ENCODE peak calls at places on chromosomes 11 and 22, in six cellular contexts. A is H9, O is IMR-90, P is H1, L is mesenchymal stem cell, M is trophoblast cell. D is an unnamed sample.

GRCh38 chr11:70736461-70736860 is 338.1 kb downstream of the CTTN start:
- DNase-seq in L (no peak), M (no peak), P (no peak), A (no peak), O (no peak), D (no peak)

GRCh38 chr22:27231266-27231665 is 570.3 kb downstream of the MN1 start:
- DNase-seq in M (no peak), O (no peak), A (no peak), P (no peak), L (no peak), D (no peak)

GRCh38 chr11:8610532-8611116 is 16.6 kb upstream of the STK33 start:
- DNase-seq in L (no peak), O (no peak), M (no peak), A (peak), P (no peak), D (no peak)

GRCh38 chr11:10920205-10920604 is 62.4 kb upstream of the ZBED5 start:
- DNase-seq in O (peak), A (no peak), M (no peak), P (no peak), L (peak), D (no peak)

GRCh38 chr11:65446446-65447277 is 24.1 kb downstream of the NEAT1 start:
- DNase-seq in P (no peak), M (no peak), A (no peak), O (peak), L (no peak), D (no peak)

GRCh38 chr11:10633261-10633660 is 60.3 kb downstream of the IRAG1 start:
- DNase-seq in A (peak), M (peak), L (no peak), O (no peak), P (no peak), D (no peak)

GRCh38 chr11:128302425-128303186 is 284.8 kb downstream of the ETS1 start:
- DNase-seq in P (no peak), A (no peak), O (no peak), L (no peak), M (peak), D (no peak)

GRCh38 chr11:97909544-97910394 is 1111.0 kb upstream of the CNTN5 start:
- DNase-seq in L (peak), A (no peak), O (peak), P (no peak), M (no peak), D (no peak)

GRCh38 chr11:66934971-66935779 is 23.0 kb downstream of the PC start:
- DNase-seq in L (peak), P (no peak), A (no peak), M (peak), O (peak), D (no peak)

GRCh38 chr22:23203452-23204124 is 23.3 kb downstream of the BCR start:
- DNase-seq in A (no peak), O (no peak), L (no peak), M (no peak), P (no peak), D (no peak)

GRCh38 chr11:58579192-58580129 is 598 bp downstream of the ZFP91 start:
- DNase-seq in L (peak), A (peak), O (peak), P (peak), M (peak), D (peak)

GRCh38 chr11:73239571-73240189 is 21.6 kb downstream of the P2RY2 start:
- DNase-seq in O (no peak), P (no peak), L (no peak), M (no peak), A (peak), D (no peak)

GRCh38 chr11:73129198-73129597 is 12.9 kb downstream of the FCHSD2 start:
- DNase-seq in O (no peak), M (no peak), P (no peak), L (no peak), A (no peak), D (no peak)

GRCh38 chr11:9756461-9756860 is 92.6 kb downstream of the SWAP70 start:
- DNase-seq in A (no peak), M (peak), P (no peak), O (no peak), L (no peak), D (no peak)

GRCh38 chr11:114132944-114133394 is 73.5 kb downstream of the ZBTB16 start:
- DNase-seq in M (no peak), A (no peak), O (no peak), L (no peak), P (no peak), D (no peak)

GRCh38 chr11:134052988-134053945 is 15.6 kb upstream of the JAM3 start:
- DNase-seq in O (no peak), M (no peak), P (no peak), L (no peak), A (no peak), D (no peak)

GRCh38 chr11:44793350-44794090 is 66.8 kb downstream of the TSPAN18 start:
- DNase-seq in A (no peak), O (peak), P (no peak), L (peak), M (no peak), D (no peak)

GRCh38 chr11:68454767-68455166 is 5.8 kb upstream of the PPP6R3 start:
- DNase-seq in L (no peak), P (no peak), A (peak), O (no peak), M (no peak), D (no peak)

GRCh38 chr11:78000193-78000592 is 5.7 kb upstream of the INTS4 start:
- DNase-seq in A (peak), P (no peak), M (peak), O (peak), L (peak), D (no peak)

GRCh38 chr11:130546438-130546837 is 98.0 kb downstream of the ADAMTS15 start:
- DNase-seq in M (no peak), P (no peak), O (no peak), A (no peak), L (no peak), D (no peak)

GRCh38 chr22:49958961-49959781 is 1.4 kb upstream of the PIM3 start:
- DNase-seq in M (no peak), L (no peak), P (no peak), O (no peak), A (no peak), D (no peak)

GRCh38 chr22:45082795-45083194 is 73.0 kb upstream of the PHF21B start:
- DNase-seq in M (peak), L (no peak), O (no peak), A (peak), P (no peak), D (no peak)

GRCh38 chr11:57568330-57568766 is 876 bp upstream of the UBE2L6 start:
- DNase-seq in P (peak), A (peak), M (peak), L (peak), O (peak), D (peak)

GRCh38 chr11:105852427-105852826 is 169.6 kb downstream of the MSANTD4 start:
- DNase-seq in A (no peak), O (no peak), L (no peak), P (no peak), M (no peak), D (no peak)

GRCh38 chr11:113167599-113167998 is 146.8 kb upstream of the TTC12 start:
- DNase-seq in O (no peak), M (no peak), A (no peak), P (no peak), L (no peak), D (no peak)

GRCh38 chr11:12293486-12293885 is 83.9 kb upstream of the PARVA start:
- DNase-seq in P (no peak), O (no peak), A (no peak), M (no peak), L (no peak), D (no peak)
- H3K23ac ChIP-seq in P (no peak), O (no peak), A (no peak), M (no peak), L (no peak), D (no peak)

GRCh38 chr11:19697721-19698121 is 14.9 kb upstream of the NAV2 start:
- DNase-seq in O (no peak), M (no peak), P (no peak), A (no peak), L (no peak), D (no peak)

GRCh38 chr11:19696073-19696472 is 16.6 kb upstream of the NAV2 start:
- DNase-seq in M (no peak), P (no peak), O (no peak), A (no peak), L (no peak), D (no peak)

GRCh38 chr11:19701421-19701820 is 11.2 kb upstream of the NAV2 start:
- DNase-seq in L (no peak), O (no peak), A (no peak), P (no peak), M (no peak), D (no peak)

GRCh38 chr11:19696904-19697303 is 15.7 kb upstream of the NAV2 start:
- DNase-seq in M (no peak), A (no peak), L (no peak), P (no peak), O (no peak), D (no peak)

DNA sequence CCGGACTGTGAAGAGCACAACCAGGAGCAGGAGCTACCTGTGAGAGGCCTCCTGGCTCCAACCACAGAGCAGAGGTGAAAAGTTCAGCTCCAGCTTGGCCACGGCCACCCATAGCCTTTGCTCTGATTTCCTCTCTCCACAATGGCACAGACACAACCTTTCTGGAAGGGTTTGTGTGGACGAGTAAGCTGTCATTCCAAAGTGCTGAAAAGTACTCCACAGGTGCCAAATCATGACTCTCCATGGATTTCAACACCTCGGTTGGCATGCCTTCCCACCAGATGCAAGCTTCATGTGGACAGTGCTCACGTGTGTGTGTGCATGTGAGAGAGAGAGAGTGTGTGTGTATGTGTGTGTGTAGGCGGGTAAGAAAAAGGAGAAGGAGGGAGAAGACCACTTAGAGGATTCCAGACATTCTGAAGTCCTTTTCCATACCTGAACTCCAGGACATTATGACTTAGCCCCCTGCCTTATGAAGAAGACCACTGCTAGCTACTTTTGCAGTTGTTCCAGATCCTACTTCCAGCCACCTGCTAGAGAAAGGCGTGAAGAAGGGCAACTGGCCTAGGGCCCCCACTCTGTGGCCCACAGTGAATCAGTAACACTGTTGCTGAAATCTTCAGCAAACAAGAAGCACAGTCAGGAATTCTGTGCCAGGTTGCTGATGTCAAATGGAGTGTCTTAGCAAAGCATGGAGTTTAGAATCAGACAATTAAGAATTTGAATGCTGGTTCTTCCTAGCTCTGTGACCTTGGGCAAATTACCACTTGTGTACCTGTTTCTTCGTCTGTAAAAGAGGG is 13.9 kb upstream of the NAV2 start:
- DNase-seq in O (peak), L (no peak), A (no peak), M (no peak), P (no peak), D (no peak)
- H3K14ac ChIP-seq in O (no peak), L (no peak), A (no peak), M (no peak), P (no peak), D (no peak)

GRCh38 chr11:115166826-115167225 is 337.4 kb downstream of the CADM1 start:
- DNase-seq in P (no peak), M (no peak), L (no peak), A (no peak), O (no peak), D (no peak)
- H3K9ac ChIP-seq in P (no peak), M (no peak), L (no peak), A (no peak), O (no peak), D (no peak)

GRCh38 chr11:125287467-125288232 is 123.1 kb downstream of the PKNOX2 start:
- DNase-seq in O (peak), P (no peak), L (peak), M (no peak), A (no peak), D (no peak)

GRCh38 chr11:125285844-125286243 is 121.3 kb downstream of the PKNOX2 start:
- DNase-seq in P (no peak), A (no peak), O (no peak), M (no peak), L (no peak), D (no peak)

GRCh38 chr11:125289419-125290088 is 125.0 kb downstream of the PKNOX2 start:
- DNase-seq in L (no peak), A (no peak), M (peak), O (no peak), P (no peak), D (no peak)

GRCh38 chr11:125284209-125284608 is 119.7 kb downstream of the PKNOX2 start:
- DNase-seq in O (no peak), L (no peak), P (no peak), A (no peak), M (no peak), D (no peak)

DNA sequence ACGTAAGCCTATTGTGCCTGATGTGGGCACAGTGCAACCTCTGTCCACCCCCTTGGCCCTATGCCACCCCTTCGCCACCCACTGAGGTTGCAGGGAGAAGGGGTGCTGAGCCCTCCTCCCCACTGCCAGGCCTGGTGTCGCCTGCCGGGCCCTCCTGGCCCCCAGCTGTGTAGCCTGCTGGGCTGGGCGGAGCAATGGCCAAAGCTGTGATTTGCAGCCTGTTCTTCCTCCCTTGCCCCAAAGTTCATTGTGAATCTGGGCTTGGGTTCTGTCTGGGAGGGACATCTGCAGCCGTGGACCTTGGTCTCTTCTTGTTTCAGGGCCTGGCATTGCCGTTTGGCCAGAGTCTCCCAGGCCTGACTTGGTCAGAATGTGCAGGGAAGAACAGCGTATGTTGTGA is 121.9 kb downstream of the PKNOX2 start:
- DNase-seq in A (no peak), L (no peak), M (no peak), O (no peak), P (no peak), D (no peak)
- H3K23ac ChIP-seq in A (no peak), L (no peak), M (no peak), O (no peak), P (no peak), D (peak)

GRCh38 chr22:46097268-46097900 is 52.9 kb upstream of the PPARA start:
- DNase-seq in A (no peak), M (no peak), O (no peak), P (no peak), L (no peak), D (no peak)

GRCh38 chr22:46100401-46101105 is 49.8 kb upstream of the PPARA start:
- DNase-seq in P (no peak), O (no peak), A (no peak), M (no peak), L (no peak), D (no peak)

GRCh38 chr22:46102159-46102558 is 48.2 kb upstream of the PPARA start:
- DNase-seq in P (no peak), O (no peak), M (no peak), A (no peak), L (no peak), D (no peak)

GRCh38 chr22:46098525-46099475 is 51.5 kb upstream of the PPARA start:
- DNase-seq in A (no peak), P (no peak), L (no peak), O (no peak), M (no peak), D (no peak)

DNA sequence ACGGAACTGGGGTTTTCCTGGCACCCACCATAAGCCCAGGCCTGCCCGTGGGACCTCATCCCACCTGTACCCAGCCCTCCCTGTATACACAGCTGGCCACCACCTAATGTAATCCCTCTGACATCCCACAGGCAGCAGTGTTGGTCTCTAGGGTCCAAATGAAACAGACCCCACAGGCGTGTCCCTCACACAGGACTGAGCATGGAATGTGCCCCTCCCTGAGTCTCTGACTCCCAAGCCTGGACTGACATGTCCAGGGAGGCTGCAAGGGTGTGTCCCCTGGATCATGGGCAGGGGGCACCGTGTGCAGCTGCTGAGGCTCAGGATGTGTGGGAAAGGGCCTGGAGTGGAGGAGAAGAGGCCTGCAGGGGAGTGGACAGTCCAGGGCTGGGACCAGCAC is 50.6 kb upstream of the PPARA start:
- DNase-seq in O (no peak), L (no peak), M (no peak), P (no peak), A (no peak), D (no peak)
- H3K14ac ChIP-seq in O (no peak), L (no peak), M (no peak), P (no peak), A (no peak), D (peak)

GRCh38 chr11:35618497-35619029 is 303 bp downstream of the FJX1 start:
- DNase-seq in A (no peak), O (peak), M (no peak), P (no peak), L (peak), D (peak)

GRCh38 chr11:35617316-35617686 is 959 bp upstream of the FJX1 start:
- DNase-seq in P (no peak), O (no peak), L (no peak), M (no peak), A (no peak), D (no peak)

GRCh38 chr11:35617687-35618496 is at the start of gene FJX1:
- DNase-seq in L (peak), M (peak), O (peak), P (peak), A (peak), D (peak)

GRCh38 chr11:35619754-35620640 is 1.7 kb downstream of the FJX1 start:
- DNase-seq in A (peak), M (no peak), P (no peak), O (peak), L (peak), D (peak)

GRCh38 chr11:35619030-35619753 is 932 bp downstream of the FJX1 start:
- DNase-seq in M (peak), P (no peak), O (peak), A (peak), L (peak), D (peak)
- H3K9ac ChIP-seq in M (peak), P (no peak), O (peak), A (no peak), L (peak), D (peak)

GRCh38 chr22:20507253-20508066 is at the start of gene MED15:
- DNase-seq in L (peak), O (peak), M (peak), P (peak), A (peak), D (peak)

GRCh38 chr22:20506543-20507252 is 712 bp upstream of the MED15 start:
- DNase-seq in M (no peak), L (no peak), A (no peak), O (no peak), P (no peak), D (no peak)

GRCh38 chr22:20509344-20510047 is 2.1 kb downstream of the MED15 start:
- DNase-seq in M (peak), A (no peak), P (no peak), L (peak), O (peak), D (no peak)

GRCh38 chr22:20510811-20511577 is 3.6 kb downstream of the MED15 start:
- DNase-seq in P (no peak), M (no peak), L (no peak), O (no peak), A (no peak), D (no peak)

GRCh38 chr22:20508815-20509271 is 1.4 kb downstream of the MED15 start:
- DNase-seq in P (no peak), L (no peak), A (no peak), O (no peak), M (peak), D (no peak)
- H3K23ac ChIP-seq in P (no peak), L (no peak), A (no peak), O (peak), M (no peak), D (no peak)

DNA sequence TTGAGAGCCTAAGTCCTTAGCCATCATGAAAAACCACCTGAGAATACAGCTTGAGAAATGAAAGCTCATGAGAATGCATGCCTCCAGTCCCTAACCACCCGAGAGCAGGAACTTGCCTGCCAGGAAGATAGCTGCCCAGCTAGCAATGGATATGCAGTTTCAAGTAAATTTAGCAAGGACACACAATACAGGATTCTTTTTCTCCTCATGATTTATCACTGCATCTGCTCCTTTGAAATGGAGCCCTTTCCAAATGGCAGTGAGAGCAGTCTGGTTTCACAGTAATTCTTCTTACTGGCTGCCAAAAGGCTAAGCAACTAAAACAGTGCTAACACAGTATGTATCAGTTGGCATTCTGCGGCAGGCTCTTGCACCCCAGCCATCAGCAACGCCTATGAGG is 109.9 kb downstream of the MICAL3 start:
- DNase-seq in A (no peak), P (no peak), O (no peak), M (no peak), L (no peak), D (no peak)
- H3K14ac ChIP-seq in A (no peak), P (no peak), O (no peak), M (no peak), L (no peak), D (no peak)

DNA sequence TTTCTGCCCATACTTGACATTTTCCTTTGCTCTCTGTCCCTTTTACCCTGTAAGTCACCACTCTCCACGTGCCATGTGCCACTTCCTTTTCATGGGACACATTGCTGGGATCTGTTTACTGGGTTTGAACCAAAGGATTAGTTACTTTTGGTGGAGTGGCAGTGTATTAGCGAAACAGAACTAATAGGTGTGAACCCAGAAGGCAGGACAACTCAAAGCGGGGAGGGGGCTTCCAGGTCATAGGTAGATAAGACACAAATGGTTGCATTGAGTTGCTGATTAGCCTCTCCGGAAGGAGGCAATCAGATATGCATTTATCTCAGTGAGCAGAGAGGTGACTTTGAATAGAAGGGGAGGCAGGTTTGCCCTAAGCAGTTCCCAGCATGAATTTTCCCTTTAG is 874 bp upstream of the ZNF202 start:
- DNase-seq in L (no peak), P (no peak), M (no peak), O (no peak), A (peak), D (peak)
- H3K9ac ChIP-seq in L (peak), P (no peak), M (no peak), O (peak), A (peak), D (no peak)